ENCODE peak calls at places on chromosomes 3 and 15, in seven cellular contexts. G is Caco-2; D is RWPE2; Q is Right ventricle myocardium superior; T is NCI-H524; X is stimulated activated CD4-positive, alpha-beta T cell treated with anti-CD3 and anti-CD28 coated beads, Interleukin-1b, Interleukin-23, amount 100 ng/mL, for 1 hour; Y is astrocyte. R is an unnamed sample.
A peak's percentile ranks its signal among the peaks of the same experiment; 100 is the strongest.

GRCh38 chr3:153164009-153164550 is 2.1 kb downstream of the RAP2B start:
- DNase-seq in G (no peak), D (no peak), Q (no peak), T (no peak), X (no peak), Y (no peak), R (no peak)

GRCh38 chr3:175737646-175738572 is 878.8 kb downstream of the NAALADL2 start:
- DNase-seq in G (no peak), D (no peak), Q (no peak), T (no peak), X (no peak), Y (peak; percentile 62), R (no peak)

GRCh38 chr3:49772703-49773102 is 13.6 kb downstream of the IP6K1 start:
- DNase-seq in G (no peak), D (no peak), Q (no peak), T (no peak), X (no peak), Y (no peak), R (no peak)

GRCh38 chr15:83087535-83087934 is 19.9 kb upstream of the TM6SF1 start:
- DNase-seq in G (no peak), D (no peak), Q (no peak), T (no peak), X (no peak), Y (no peak), R (no peak)

GRCh38 chr3:58135712-58136543 is 74.8 kb downstream of the DNASE1L3 start:
- DNase-seq in G (no peak), D (no peak), Q (no peak), T (no peak), X (no peak), Y (no peak), R (no peak)

GRCh38 chr3:17412950-17413530 is 329.4 kb downstream of the TBC1D5 start:
- DNase-seq in G (no peak), D (no peak), Q (no peak), T (peak; percentile 55), X (no peak), Y (peak; percentile 32), R (no peak)

GRCh38 chr3:40382617-40382979 is 4.4 kb upstream of the ENTPD3 start:
- DNase-seq in G (no peak), D (no peak), Q (no peak), T (no peak), X (no peak), Y (no peak), R (no peak)

GRCh38 chr3:64321747-64322146 is 96.5 kb upstream of the PRICKLE2 start:
- DNase-seq in G (peak; percentile 38), D (no peak), Q (no peak), T (no peak), X (no peak), Y (peak; percentile 93), R (no peak)

GRCh38 chr3:174431717-174432116 is 427.4 kb upstream of the NAALADL2 start:
- DNase-seq in G (no peak), D (no peak), Q (no peak), T (no peak), X (no peak), Y (peak; percentile 39), R (no peak)

GRCh38 chr3:33624756-33625155 is 93.3 kb downstream of the CLASP2 start:
- DNase-seq in G (no peak), D (no peak), Q (no peak), T (no peak), X (no peak), Y (no peak), R (no peak)

GRCh38 chr15:35624881-35625280 is 78.9 kb upstream of the DPH6 start:
- DNase-seq in G (no peak), D (no peak), Q (peak; percentile 30), T (no peak), X (no peak), Y (peak; percentile 82), R (no peak)

GRCh38 chr3:4645468-4645867 is 152.3 kb downstream of the ITPR1 start:
- DNase-seq in G (no peak), D (no peak), Q (no peak), T (no peak), X (no peak), Y (no peak), R (no peak)

GRCh38 chr15:100163961-100164360 is 177.8 kb downstream of the ADAMTS17 start:
- DNase-seq in G (no peak), D (peak; percentile 38), Q (no peak), T (no peak), X (no peak), Y (no peak), R (no peak)